ENCODE peak calls at places on chromosomes 7 and 10, in ten cellular contexts. One of them, this sample, is unnamed.

GRCh38 chr7:83040454-83040853 is 122.2 kb downstream of the PCLO start:
- DNase-seq in adrenal gland: no peak
- DNase-seq in left ventricle myocardium inferior: no peak
- DNase-seq in spleen: no peak
- DNase-seq in BJ: no peak
- DNase-seq in fibroblast of the aortic adventitia: no peak
- DNase-seq in mucosa of descending colon: no peak
- DNase-seq in fibroblast of lung: no peak
- DNase-seq in tibial nerve: no peak
- DNase-seq in body of pancreas: no peak
- DNase-seq in this sample: no peak

GRCh38 chr10:27742195-27742925 is 3.3 kb downstream of the MKX start:
- DNase-seq in adrenal gland: peak; percentile 81
- DNase-seq in left ventricle myocardium inferior: peak; percentile 76
- DNase-seq in spleen: peak; percentile 92
- DNase-seq in BJ: peak; percentile 61
- DNase-seq in fibroblast of the aortic adventitia: peak; percentile 75
- DNase-seq in mucosa of descending colon: peak; percentile 85
- DNase-seq in fibroblast of lung: peak; percentile 93
- DNase-seq in tibial nerve: peak; percentile 40
- DNase-seq in body of pancreas: peak; percentile 89
- DNase-seq in this sample: peak; percentile 63

GRCh38 chr7:126993626-126994213 is 259.0 kb downstream of the GRM8 start:
- DNase-seq in adrenal gland: no peak
- DNase-seq in left ventricle myocardium inferior: no peak
- DNase-seq in spleen: no peak
- DNase-seq in BJ: no peak
- DNase-seq in fibroblast of the aortic adventitia: no peak
- DNase-seq in mucosa of descending colon: no peak
- DNase-seq in fibroblast of lung: no peak
- DNase-seq in tibial nerve: no peak
- DNase-seq in body of pancreas: no peak
- DNase-seq in this sample: no peak

GRCh38 chr7:12322903-12323300 is 80.8 kb downstream of the VWDE start:
- DNase-seq in adrenal gland: no peak
- DNase-seq in left ventricle myocardium inferior: no peak
- DNase-seq in spleen: no peak
- DNase-seq in BJ: no peak
- DNase-seq in fibroblast of the aortic adventitia: peak; percentile 1
- DNase-seq in mucosa of descending colon: no peak
- DNase-seq in fibroblast of lung: no peak
- DNase-seq in tibial nerve: no peak
- DNase-seq in body of pancreas: no peak
- DNase-seq in this sample: no peak

GRCh38 chr7:71682841-71683341 is 550.9 kb downstream of the GALNT17 start:
- DNase-seq in adrenal gland: no peak
- DNase-seq in left ventricle myocardium inferior: no peak
- DNase-seq in spleen: no peak
- DNase-seq in BJ: no peak
- DNase-seq in fibroblast of the aortic adventitia: no peak
- DNase-seq in mucosa of descending colon: no peak
- DNase-seq in fibroblast of lung: no peak
- DNase-seq in tibial nerve: no peak
- DNase-seq in body of pancreas: no peak
- DNase-seq in this sample: no peak

GRCh38 chr10:123579675-123580074 is 86.5 kb upstream of the GPR26 start:
- DNase-seq in adrenal gland: no peak
- DNase-seq in left ventricle myocardium inferior: no peak
- DNase-seq in spleen: no peak
- DNase-seq in BJ: no peak
- DNase-seq in fibroblast of the aortic adventitia: no peak
- DNase-seq in mucosa of descending colon: no peak
- DNase-seq in fibroblast of lung: no peak
- DNase-seq in tibial nerve: no peak
- DNase-seq in body of pancreas: no peak
- DNase-seq in this sample: no peak

GRCh38 chr7:29852457-29852856 is 46.1 kb downstream of the WIPF3 start:
- DNase-seq in adrenal gland: no peak
- DNase-seq in left ventricle myocardium inferior: no peak
- DNase-seq in spleen: no peak
- DNase-seq in BJ: no peak
- DNase-seq in fibroblast of the aortic adventitia: no peak
- DNase-seq in mucosa of descending colon: no peak
- DNase-seq in fibroblast of lung: no peak
- DNase-seq in tibial nerve: no peak
- DNase-seq in body of pancreas: no peak
- DNase-seq in this sample: no peak

GRCh38 chr7:116477646-116478045 is 21.9 kb upstream of the CAV2 start:
- DNase-seq in adrenal gland: no peak
- DNase-seq in left ventricle myocardium inferior: no peak
- DNase-seq in spleen: no peak
- DNase-seq in BJ: no peak
- DNase-seq in fibroblast of the aortic adventitia: no peak
- DNase-seq in mucosa of descending colon: no peak
- DNase-seq in fibroblast of lung: no peak
- DNase-seq in tibial nerve: no peak
- DNase-seq in body of pancreas: no peak
- DNase-seq in this sample: no peak

GRCh38 chr7:36605261-36605660 is 119.0 kb downstream of the AOAH start:
- DNase-seq in adrenal gland: no peak
- DNase-seq in left ventricle myocardium inferior: no peak
- DNase-seq in spleen: no peak
- DNase-seq in BJ: no peak
- DNase-seq in fibroblast of the aortic adventitia: no peak
- DNase-seq in mucosa of descending colon: no peak
- DNase-seq in fibroblast of lung: no peak
- DNase-seq in tibial nerve: no peak
- DNase-seq in body of pancreas: no peak
- DNase-seq in this sample: no peak

GRCh38 chr7:128959296-128959695 is 21.6 kb downstream of the IRF5 start:
- DNase-seq in adrenal gland: no peak
- DNase-seq in left ventricle myocardium inferior: no peak
- DNase-seq in spleen: no peak
- DNase-seq in BJ: no peak
- DNase-seq in fibroblast of the aortic adventitia: no peak
- DNase-seq in mucosa of descending colon: no peak
- DNase-seq in fibroblast of lung: no peak
- DNase-seq in tibial nerve: no peak
- DNase-seq in body of pancreas: no peak
- DNase-seq in this sample: no peak

GRCh38 chr10:69346776-69347175 is 68.5 kb downstream of the HK1 start:
- DNase-seq in adrenal gland: no peak
- DNase-seq in left ventricle myocardium inferior: no peak
- DNase-seq in spleen: no peak
- DNase-seq in BJ: no peak
- DNase-seq in fibroblast of the aortic adventitia: no peak
- DNase-seq in mucosa of descending colon: no peak
- DNase-seq in fibroblast of lung: no peak
- DNase-seq in tibial nerve: no peak
- DNase-seq in body of pancreas: no peak
- DNase-seq in this sample: no peak

DNA sequence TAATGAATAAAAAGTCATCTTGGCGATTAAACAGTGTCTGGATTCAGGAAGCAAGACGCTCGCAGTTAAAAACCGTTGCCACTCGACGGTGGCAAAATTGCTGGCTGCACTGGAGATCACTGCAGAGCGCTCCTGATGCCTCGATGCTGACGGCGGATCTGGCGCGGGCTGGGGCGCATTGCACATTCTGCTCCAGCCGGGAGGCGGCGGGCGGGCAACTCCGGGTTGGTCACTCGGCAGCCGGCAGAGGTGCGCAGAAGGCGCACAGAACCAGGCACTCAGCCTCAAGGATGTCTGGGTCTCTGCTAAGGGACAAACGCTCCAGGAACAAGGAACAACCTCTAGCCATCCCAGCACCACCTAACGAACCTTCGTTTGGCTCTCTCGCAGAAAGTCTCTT is 254.5 kb downstream of the OTUD1 start:
- DNase-seq in adrenal gland: no peak
- DNase-seq in left ventricle myocardium inferior: no peak
- DNase-seq in spleen: peak; percentile 77
- DNase-seq in BJ: no peak
- DNase-seq in fibroblast of the aortic adventitia: no peak
- DNase-seq in mucosa of descending colon: no peak
- DNase-seq in fibroblast of lung: no peak
- DNase-seq in tibial nerve: no peak
- DNase-seq in body of pancreas: peak; percentile 22
- DNase-seq in this sample: no peak
- TF ChIP-seq CTCF in adrenal gland: no peak
- TF ChIP-seq CTCF in left ventricle myocardium inferior: no peak
- TF ChIP-seq CTCF in spleen: peak; percentile 38
- TF ChIP-seq CTCF in BJ: no peak
- TF ChIP-seq CTCF in fibroblast of the aortic adventitia: no peak
- TF ChIP-seq CTCF in mucosa of descending colon: no peak
- TF ChIP-seq CTCF in fibroblast of lung: no peak
- TF ChIP-seq CTCF in tibial nerve: no peak
- TF ChIP-seq CTCF in body of pancreas: no peak
- TF ChIP-seq CTCF in this sample: no peak

GRCh38 chr10:59655309-59655708 is 54.3 kb downstream of the SLC16A9 start:
- DNase-seq in adrenal gland: no peak
- DNase-seq in left ventricle myocardium inferior: no peak
- DNase-seq in spleen: no peak
- DNase-seq in BJ: no peak
- DNase-seq in fibroblast of the aortic adventitia: peak; percentile 12
- DNase-seq in mucosa of descending colon: no peak
- DNase-seq in fibroblast of lung: no peak
- DNase-seq in tibial nerve: no peak
- DNase-seq in body of pancreas: no peak
- DNase-seq in this sample: no peak
- TF ChIP-seq CTCF in adrenal gland: no peak
- TF ChIP-seq CTCF in left ventricle myocardium inferior: no peak
- TF ChIP-seq CTCF in spleen: no peak
- TF ChIP-seq CTCF in BJ: no peak
- TF ChIP-seq CTCF in fibroblast of the aortic adventitia: no peak
- TF ChIP-seq CTCF in mucosa of descending colon: no peak
- TF ChIP-seq CTCF in fibroblast of lung: no peak
- TF ChIP-seq CTCF in tibial nerve: no peak
- TF ChIP-seq CTCF in body of pancreas: no peak
- TF ChIP-seq CTCF in this sample: no peak

DNA sequence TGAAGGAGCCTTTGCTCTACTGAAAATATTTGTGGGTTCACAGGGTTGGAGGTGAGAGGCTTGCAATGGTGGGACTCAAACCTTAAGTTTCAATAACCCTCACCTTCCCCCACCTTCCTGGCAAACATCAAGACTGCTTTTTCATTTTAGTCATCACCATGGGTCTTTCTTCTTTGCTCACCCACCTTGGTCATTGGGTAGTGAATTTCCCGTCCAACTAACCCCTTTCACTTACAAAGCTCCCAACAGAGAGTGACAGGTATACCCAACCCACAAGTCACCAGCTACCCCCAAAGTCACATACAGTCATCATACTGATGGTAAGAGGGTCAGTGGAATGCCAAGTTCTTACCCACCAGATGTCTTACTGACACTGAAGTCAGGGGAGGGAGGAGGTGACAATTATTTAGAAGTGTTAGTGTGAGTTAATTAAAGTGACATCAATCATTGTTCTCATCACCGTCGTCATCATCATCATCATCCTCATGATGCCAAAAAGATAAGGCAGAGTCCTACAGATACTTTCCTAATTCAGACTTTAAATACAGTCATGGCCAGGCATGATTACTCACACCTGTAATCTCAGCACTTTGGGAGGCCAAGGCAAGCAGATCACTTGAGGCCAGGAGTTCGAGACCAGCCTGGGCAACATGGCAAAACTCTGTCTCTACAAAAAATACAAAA is 49.0 kb downstream of the PIK3AP1 start:
- DNase-seq in adrenal gland: no peak
- DNase-seq in left ventricle myocardium inferior: no peak
- DNase-seq in spleen: no peak
- DNase-seq in BJ: no peak
- DNase-seq in fibroblast of the aortic adventitia: no peak
- DNase-seq in mucosa of descending colon: no peak
- DNase-seq in fibroblast of lung: no peak
- DNase-seq in tibial nerve: no peak
- DNase-seq in body of pancreas: no peak
- DNase-seq in this sample: no peak
- TF ChIP-seq CTCF in adrenal gland: no peak
- TF ChIP-seq CTCF in left ventricle myocardium inferior: no peak
- TF ChIP-seq CTCF in spleen: no peak
- TF ChIP-seq CTCF in BJ: no peak
- TF ChIP-seq CTCF in fibroblast of the aortic adventitia: no peak
- TF ChIP-seq CTCF in mucosa of descending colon: no peak
- TF ChIP-seq CTCF in fibroblast of lung: no peak
- TF ChIP-seq CTCF in tibial nerve: no peak
- TF ChIP-seq CTCF in body of pancreas: no peak
- TF ChIP-seq CTCF in this sample: no peak

GRCh38 chr10:21570761-21571521 is 36.9 kb downstream of the MLLT10 start:
- DNase-seq in adrenal gland: no peak
- DNase-seq in left ventricle myocardium inferior: no peak
- DNase-seq in spleen: no peak
- DNase-seq in BJ: no peak
- DNase-seq in fibroblast of the aortic adventitia: no peak
- DNase-seq in mucosa of descending colon: no peak
- DNase-seq in fibroblast of lung: no peak
- DNase-seq in tibial nerve: no peak
- DNase-seq in body of pancreas: no peak
- DNase-seq in this sample: no peak

DNA sequence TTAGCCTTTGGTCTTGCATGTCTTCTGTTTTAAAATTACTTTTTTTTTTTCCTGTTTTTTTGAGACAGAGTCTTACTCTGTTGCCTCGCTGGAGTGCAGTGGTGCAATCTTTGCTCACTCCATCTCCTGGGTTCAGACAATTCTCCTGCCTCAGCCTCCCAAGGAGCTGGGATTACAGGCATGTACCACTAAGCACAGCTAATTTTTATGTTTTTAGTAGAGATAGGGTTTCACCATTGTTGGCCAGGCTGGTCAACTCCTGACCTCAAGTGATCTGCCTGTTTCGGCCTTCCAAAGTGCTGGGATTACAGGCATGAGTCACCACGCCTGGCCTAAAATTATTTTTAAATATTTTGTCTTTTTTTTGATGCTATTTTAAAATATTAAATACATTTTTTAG is 38.5 kb downstream of the MLLT10 start:
- DNase-seq in adrenal gland: peak; percentile 67
- DNase-seq in left ventricle myocardium inferior: no peak
- DNase-seq in spleen: no peak
- DNase-seq in BJ: no peak
- DNase-seq in fibroblast of the aortic adventitia: peak; percentile 72
- DNase-seq in mucosa of descending colon: no peak
- DNase-seq in fibroblast of lung: peak; percentile 78
- DNase-seq in tibial nerve: no peak
- DNase-seq in body of pancreas: peak; percentile 10
- DNase-seq in this sample: peak; percentile 9
- TF ChIP-seq CTCF in adrenal gland: no peak
- TF ChIP-seq CTCF in left ventricle myocardium inferior: no peak
- TF ChIP-seq CTCF in spleen: no peak
- TF ChIP-seq CTCF in BJ: no peak
- TF ChIP-seq CTCF in fibroblast of the aortic adventitia: no peak
- TF ChIP-seq CTCF in mucosa of descending colon: no peak
- TF ChIP-seq CTCF in fibroblast of lung: no peak
- TF ChIP-seq CTCF in tibial nerve: no peak
- TF ChIP-seq CTCF in body of pancreas: no peak
- TF ChIP-seq CTCF in this sample: no peak